ENCODE peak calls at places on chromosomes 12 and 14, in five cellular contexts. Y is left lung, Z is heart right ventricle, V is body of pancreas, A is gastrocnemius medialis. C is an unnamed sample. For H3K4me1, the result is how much of the 10 kb centered on the place peaks cover.

GRCh38 chr12:84738481-84738972 is 174.1 kb downstream of the SLC6A15 start:
- DNase-seq in Y (no peak), A (no peak), V (no peak), Z (no peak), C (no peak)

GRCh38 chr12:112367986-112368385 is 14.2 kb downstream of the HECTD4 start:
- DNase-seq in A (no peak), V (no peak), Z (no peak), Y (no peak), C (no peak)

GRCh38 chr12:13686243-13686642 is 295.2 kb downstream of the GRIN2B start:
- DNase-seq in V (no peak), Z (no peak), Y (no peak), A (no peak), C (no peak)

GRCh38 chr12:56634837-56635538 is 4.9 kb upstream of the BAZ2A start:
- DNase-seq in V (peak), A (peak), Y (peak), Z (peak), C (peak)

GRCh38 chr14:101810897-101811620 is 49.5 kb downstream of the PPP2R5C start:
- DNase-seq in A (no peak), Z (no peak), Y (no peak), V (no peak), C (no peak)

GRCh38 chr12:92621833-92622232 is 81.0 kb upstream of the PLEKHG7 start:
- DNase-seq in A (no peak), V (no peak), Z (no peak), Y (no peak), C (no peak)

GRCh38 chr12:9674226-9674590 is 4.7 kb downstream of the CLEC2D start:
- DNase-seq in Y (no peak), A (no peak), Z (no peak), V (no peak), C (peak)

GRCh38 chr12:56266634-56267442 is at the start of gene COQ10A:
- DNase-seq in Z (peak), Y (peak), A (peak), V (peak), C (peak)

GRCh38 chr14:50813544-50813863 is 17.5 kb downstream of the NIN start:
- DNase-seq in Y (no peak), A (no peak), Z (no peak), V (no peak), C (peak)

GRCh38 chr14:101761881-101762529 is 496 bp downstream of the PPP2R5C start:
- DNase-seq in A (peak), Z (peak), Y (no peak), V (peak), C (peak)

GRCh38 chr12:47813491-47814196 is 6.1 kb downstream of the HDAC7 start:
- DNase-seq in V (peak), Z (no peak), A (no peak), Y (no peak), C (no peak)

GRCh38 chr14:87332001-87332400 is 661.0 kb downstream of the GALC start:
- DNase-seq in A (no peak), Z (no peak), Y (no peak), V (no peak), C (no peak)

GRCh38 chr12:124861898-124862676 is 1.6 kb downstream of the SCARB1 start:
- DNase-seq in A (no peak), Z (no peak), V (no peak), Y (no peak), C (no peak)

GRCh38 chr12:113057565-113058485 is 1.3 kb downstream of the DTX1 start:
- DNase-seq in A (no peak), Y (peak), V (no peak), Z (no peak), C (no peak)

GRCh38 chr12:57740656-57741412 is 2.3 kb upstream of the AGAP2 start:
- DNase-seq in V (peak), Z (no peak), Y (no peak), A (no peak), C (peak)

GRCh38 chr14:56378046-56378445 is 201.6 kb upstream of the TMEM260 start:
- DNase-seq in Z (no peak), V (no peak), A (no peak), Y (no peak), C (no peak)

GRCh38 chr12:113007166-113007565 is 28.8 kb downstream of the OAS2 start:
- DNase-seq in Z (no peak), V (no peak), Y (no peak), A (no peak), C (no peak)

GRCh38 chr14:68621400-68622365 is 171.2 kb downstream of the ZFP36L1 start:
- DNase-seq in A (no peak), V (no peak), Z (peak), Y (no peak), C (no peak)

GRCh38 chr12:80053048-80053790 is 46.1 kb upstream of the OTOGL start:
- DNase-seq in Y (peak), V (peak), A (peak), Z (peak), C (no peak)

GRCh38 chr12:80157640-80158039 is 58.3 kb downstream of the OTOGL start:
- DNase-seq in A (no peak), Y (no peak), Z (no peak), V (no peak), C (no peak)

GRCh38 chr14:42111355-42111754 is 504.7 kb downstream of the LRFN5 start:
- DNase-seq in A (no peak), Z (no peak), V (no peak), Y (no peak), C (no peak)

GRCh38 chr12:8081921-8082577 is at the start of gene NECAP1:
- DNase-seq in Y (peak), A (peak), V (peak), Z (peak), C (peak)

GRCh38 chr12:19520646-19521045 is 81.4 kb downstream of the AEBP2 start:
- DNase-seq in A (no peak), Z (no peak), V (no peak), Y (no peak), C (no peak)

GRCh38 chr12:15823360-15824128 is 34.4 kb upstream of the EPS8 start:
- DNase-seq in Y (no peak), V (peak), A (no peak), Z (no peak), C (no peak)

GRCh38 chr12:108567388-108567787 is 5.0 kb downstream of the ISCU start:
- DNase-seq in Z (no peak), Y (no peak), V (peak), A (no peak), C (no peak)

GRCh38 chr14:95518045-95518751 is 1.7 kb upstream of the SYNE3 start:
- DNase-seq in V (no peak), Y (no peak), A (no peak), Z (no peak), C (peak)

GRCh38 chr12:49507139-49507538 is 31.7 kb upstream of the KCNH3 start:
- DNase-seq in V (no peak), Z (no peak), Y (no peak), A (no peak), C (no peak)

GRCh38 chr12:49512541-49512940 is 26.3 kb upstream of the KCNH3 start:
- DNase-seq in Y (no peak), Z (no peak), A (no peak), V (no peak), C (no peak)

GRCh38 chr12:49505672-49506071 is 33.2 kb upstream of the KCNH3 start:
- DNase-seq in Z (no peak), A (no peak), Y (no peak), V (no peak), C (no peak)

GRCh38 chr12:49515266-49515665 is 23.6 kb upstream of the KCNH3 start:
- DNase-seq in Z (no peak), V (no peak), Y (no peak), A (no peak), C (no peak)

DNA sequence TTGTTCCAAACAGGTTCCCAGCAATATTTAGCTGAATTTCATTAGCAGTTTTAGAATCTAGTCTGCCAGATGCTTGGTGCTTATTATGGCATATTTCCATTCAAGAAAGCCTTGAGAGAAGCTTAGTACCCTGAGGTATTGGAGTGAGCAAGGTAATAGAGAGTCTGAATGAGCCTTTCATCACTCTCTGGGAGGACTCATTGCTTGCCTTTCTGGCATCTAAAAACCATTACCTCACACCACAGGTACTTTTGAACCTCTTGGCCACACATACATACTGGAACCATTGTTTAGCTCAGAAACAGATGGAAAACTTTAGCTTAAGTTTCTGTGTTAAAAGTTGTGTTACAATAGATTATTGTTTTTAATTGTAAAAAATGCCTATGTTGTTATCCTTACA is 27.4 kb upstream of the KCNH3 start:
- DNase-seq in V (no peak), Y (no peak), Z (no peak), A (no peak), C (no peak)
- H3K4me1 ChIP-seq in V (under half), Y (under half), Z (under half), A (under half), C (under half)

GRCh38 chr14:25007832-25008231 is 42.1 kb downstream of the STXBP6 start:
- DNase-seq in A (no peak), Y (no peak), Z (no peak), V (peak), C (no peak)

GRCh38 chr14:25006031-25006430 is 43.9 kb downstream of the STXBP6 start:
- DNase-seq in Z (no peak), A (no peak), V (no peak), Y (no peak), C (no peak)

GRCh38 chr14:25004389-25004809 is 45.5 kb downstream of the STXBP6 start:
- DNase-seq in Y (no peak), V (no peak), Z (no peak), A (no peak), C (no peak)

GRCh38 chr14:25009891-25010290 is 40.1 kb downstream of the STXBP6 start:
- DNase-seq in A (no peak), Z (no peak), Y (no peak), V (no peak), C (no peak)

GRCh38 chr14:25006961-25007795 is 42.8 kb downstream of the STXBP6 start:
- DNase-seq in V (peak), A (no peak), Z (no peak), Y (no peak), C (peak)
- H3K4me1 ChIP-seq in V (half or more), A (under half), Z (half or more), Y (under half), C (under half)

DNA sequence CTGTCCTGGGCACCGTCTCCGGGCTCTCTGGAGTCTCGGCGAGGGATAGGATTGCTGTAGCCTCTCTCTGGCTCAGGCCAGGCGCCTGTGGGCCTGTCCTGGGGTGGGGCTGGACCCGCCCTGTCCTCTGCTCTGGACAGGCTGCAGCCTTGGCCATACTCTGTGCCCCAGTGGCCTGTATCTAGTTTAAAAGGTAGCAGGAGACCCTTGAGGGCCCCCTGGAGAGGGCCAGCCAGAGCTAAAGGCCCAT is 1.8 kb downstream of the KIF26A start:
- DNase-seq in Y (peak), Z (peak), A (no peak), V (no peak), C (no peak)
- H3K4me1 ChIP-seq in Y (under half), Z (under half), A (under half), V (under half), C (under half)

GRCh38 chr14:99537399-99537798 is 56.2 kb downstream of the CCNK start:
- DNase-seq in Y (no peak), Z (peak), V (no peak), A (no peak), C (no peak)
- H3K4me1 ChIP-seq in Y (under half), Z (half or more), V (under half), A (under half), C (under half)

GRCh38 chr14:102927878-102928411 is 5.5 kb downstream of the AMN start:
- DNase-seq in A (no peak), Y (peak), V (no peak), Z (no peak), C (peak)
- H3K4me1 ChIP-seq in A (under half), Y (under half), V (under half), Z (under half), C (under half)

DNA sequence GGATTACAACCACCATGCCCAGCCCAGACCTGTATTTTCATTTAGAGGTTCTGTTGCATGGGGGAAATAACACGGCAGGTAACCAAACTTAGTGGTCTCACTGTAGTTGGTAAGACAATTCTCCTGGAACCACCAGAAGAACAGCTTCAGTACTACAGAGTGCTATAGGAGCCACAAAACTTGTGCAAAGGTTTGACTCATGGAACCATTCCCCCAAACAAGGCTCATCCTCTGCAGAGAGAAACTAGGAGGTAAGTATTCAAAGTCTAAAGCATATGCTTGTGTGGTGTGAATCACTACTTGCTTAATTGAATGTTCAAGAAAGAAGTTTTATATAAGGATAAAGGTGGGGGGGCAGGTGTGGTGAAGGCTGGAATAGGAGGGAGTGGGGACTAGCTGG is 58.7 kb downstream of the GNS start:
- DNase-seq in V (no peak), Z (no peak), Y (no peak), A (no peak), C (no peak)
- H3K4me1 ChIP-seq in V (under half), Z (under half), Y (under half), A (under half), C (under half)

DNA sequence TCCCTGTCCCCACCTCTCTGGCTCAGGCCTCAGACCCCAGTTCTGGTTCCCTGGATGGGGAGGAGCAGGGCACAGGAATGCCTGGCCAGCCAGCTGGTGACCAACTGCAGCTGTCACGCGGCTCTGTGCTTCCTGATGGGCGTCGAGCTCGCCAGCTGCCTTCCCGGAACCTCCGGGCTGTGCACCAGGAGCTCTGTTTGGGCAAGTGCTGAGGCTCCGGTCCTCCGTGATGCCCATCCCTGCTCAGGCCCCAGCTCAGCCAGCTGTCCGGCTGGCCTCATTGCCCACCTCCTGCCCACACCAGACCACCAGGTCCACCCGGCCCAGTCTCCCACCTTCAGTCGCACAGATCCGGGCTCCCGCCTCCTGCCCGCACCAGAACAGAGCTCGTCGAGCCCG is 4.8 kb downstream of the IFFO1 start:
- DNase-seq in Y (peak), Z (peak), A (peak), V (no peak), C (peak)
- H3K4me1 ChIP-seq in Y (under half), Z (half or more), A (half or more), V (under half), C (under half)

GRCh38 chr12:44837114-44837800 is 38.9 kb downstream of the NELL2 start:
- DNase-seq in Y (no peak), Z (no peak), A (no peak), V (no peak), C (peak)

GRCh38 chr12:44839785-44840184 is 36.3 kb downstream of the NELL2 start:
- DNase-seq in V (no peak), A (no peak), Z (no peak), Y (no peak), C (no peak)

GRCh38 chr12:44833561-44833960 is 42.6 kb downstream of the NELL2 start:
- DNase-seq in Y (no peak), V (no peak), A (no peak), Z (no peak), C (peak)

DNA sequence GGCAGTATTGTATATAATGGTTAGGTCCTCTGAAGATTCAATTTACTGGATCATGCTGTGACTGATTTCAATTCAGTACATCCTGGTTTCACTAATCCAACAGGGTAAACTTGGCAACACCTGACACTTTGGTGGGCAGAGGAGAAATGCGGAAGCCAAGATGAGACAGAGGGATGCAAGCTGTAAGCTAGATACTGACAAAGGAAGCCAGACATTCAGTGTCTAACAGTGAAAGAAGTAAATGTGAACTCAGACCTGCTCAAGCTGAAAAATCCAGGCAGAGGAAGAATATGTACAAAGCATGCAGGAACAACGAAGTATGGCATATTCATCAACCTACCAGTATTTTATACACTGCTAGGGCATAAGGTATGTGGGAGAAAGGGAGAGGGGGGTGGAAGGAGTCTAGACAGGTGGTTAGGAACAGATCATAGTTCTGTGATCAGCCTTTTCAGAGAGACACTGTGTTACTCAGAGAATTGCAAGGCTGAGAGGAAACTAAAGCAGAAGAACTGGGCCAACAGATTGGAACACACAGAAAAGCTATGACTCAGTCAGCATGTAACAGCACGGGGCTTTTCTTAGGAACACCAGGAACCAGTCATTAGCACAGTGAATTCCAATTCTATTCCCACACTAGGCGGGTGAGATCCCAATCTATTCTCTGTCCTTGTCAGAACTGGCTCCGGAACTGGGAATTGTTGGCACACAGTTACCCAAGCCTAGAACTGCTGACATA is 40.3 kb downstream of the NELL2 start:
- DNase-seq in Z (no peak), V (peak), Y (no peak), A (no peak), C (peak)
- H3K4me1 ChIP-seq in Z (under half), V (under half), Y (under half), A (under half), C (under half)

C was measured in small intestine.